ENCODE peak calls at places on chromosomes 16 and 17, in five cellular contexts. B is dorsolateral prefrontal cortex, K is Peyer's patch, D is AG09309, M is fibroblast of lung. W is an unnamed sample.

GRCh38 chr17:22704674-22705073 is 1012.4 kb downstream of the KCNJ18 start:
- DNase-seq in B (no peak), K (no peak), D (no peak), M (no peak), W (no peak)

GRCh38 chr16:87850009-87851006 is 19.0 kb downstream of the SLC7A5 start:
- DNase-seq in B (peak; percentile 64), K (peak; percentile 65), D (no peak), M (peak; percentile 22), W (no peak)

GRCh38 chr17:67008101-67008500 is 36.3 kb upstream of the CACNG1 start:
- DNase-seq in B (no peak), K (no peak), D (no peak), M (no peak), W (no peak)

GRCh38 chr17:82698974-82699442 is 510 bp upstream of the RAB40B start:
- DNase-seq in B (no peak), K (no peak), D (no peak), M (no peak), W (no peak)

GRCh38 chr16:85137323-85138072 is 25.2 kb upstream of the CIBAR2 start:
- DNase-seq in B (peak; percentile 60), K (peak; percentile 47), D (peak; percentile 70), M (peak; percentile 80), W (peak; percentile 87)

GRCh38 chr16:79265701-79266100 is 334.8 kb downstream of the MAF start:
- DNase-seq in B (no peak), K (no peak), D (no peak), M (no peak), W (no peak)

GRCh38 chr16:70331091-70331490 is 15.6 kb upstream of the DDX19A start:
- DNase-seq in B (no peak), K (no peak), D (no peak), M (no peak), W (no peak)

GRCh38 chr16:71883849-71884638 is at the start of gene ZNF821:
- DNase-seq in B (peak; percentile 79), K (peak; percentile 86), D (no peak), M (peak; percentile 75), W (peak; percentile 19)

GRCh38 chr16:89712476-89712805 is 8.3 kb downstream of the VPS9D1 start:
- DNase-seq in B (no peak), K (no peak), D (no peak), M (peak; percentile 17), W (no peak)

GRCh38 chr17:78532922-78533640 is 44.1 kb downstream of the DNAH17 start:
- DNase-seq in B (no peak), K (no peak), D (peak; percentile 48), M (peak; percentile 85), W (no peak)

GRCh38 chr16:1237990-1238389 is 2.5 kb upstream of the TPSAB1 start:
- DNase-seq in B (no peak), K (no peak), D (no peak), M (no peak), W (no peak)

GRCh38 chr16:85153656-85154091 is 41.4 kb upstream of the CIBAR2 start:
- DNase-seq in B (peak; percentile 90), K (no peak), D (no peak), M (no peak), W (no peak)

GRCh38 chr17:17749921-17750320 is 68.7 kb downstream of the RAI1 start:
- DNase-seq in B (peak; percentile 65), K (peak; percentile 70), D (no peak), M (peak; percentile 45), W (peak; percentile 59)

GRCh38 chr17:17752822-17753448 is 71.7 kb downstream of the RAI1 start:
- DNase-seq in B (no peak), K (no peak), D (no peak), M (no peak), W (no peak)

GRCh38 chr17:17750881-17751280 is 69.6 kb downstream of the RAI1 start:
- DNase-seq in B (no peak), K (peak; percentile 69), D (no peak), M (no peak), W (no peak)

GRCh38 chr17:17751489-17751995 is 70.3 kb downstream of the RAI1 start:
- DNase-seq in B (no peak), K (peak; percentile 25), D (no peak), M (no peak), W (no peak)

GRCh38 chr17:17751996-17752821 is 71.0 kb downstream of the RAI1 start:
- DNase-seq in B (peak; percentile 83), K (peak; percentile 97), D (peak; percentile 62), M (peak; percentile 93), W (peak; percentile 67)
- TF ChIP-seq CTCF in B (peak; percentile 37), K (no peak), D (no peak), M (peak; percentile 6), W (peak; percentile 23)

GRCh38 chr16:81936209-81936608 is 75.1 kb downstream of the SDR42E1 start:
- DNase-seq in B (no peak), K (no peak), D (no peak), M (no peak), W (no peak)

GRCh38 chr16:81937305-81938038 is 73.8 kb downstream of the SDR42E1 start:
- DNase-seq in B (no peak), K (no peak), D (no peak), M (peak; percentile 20), W (no peak)

GRCh38 chr16:81939164-81940067 is 71.9 kb downstream of the SDR42E1 start:
- DNase-seq in B (no peak), K (no peak), D (no peak), M (no peak), W (no peak)

GRCh38 chr16:81940781-81941560 is 70.3 kb downstream of the SDR42E1 start:
- DNase-seq in B (no peak), K (no peak), D (peak; percentile 45), M (peak; percentile 87), W (no peak)

DNA sequence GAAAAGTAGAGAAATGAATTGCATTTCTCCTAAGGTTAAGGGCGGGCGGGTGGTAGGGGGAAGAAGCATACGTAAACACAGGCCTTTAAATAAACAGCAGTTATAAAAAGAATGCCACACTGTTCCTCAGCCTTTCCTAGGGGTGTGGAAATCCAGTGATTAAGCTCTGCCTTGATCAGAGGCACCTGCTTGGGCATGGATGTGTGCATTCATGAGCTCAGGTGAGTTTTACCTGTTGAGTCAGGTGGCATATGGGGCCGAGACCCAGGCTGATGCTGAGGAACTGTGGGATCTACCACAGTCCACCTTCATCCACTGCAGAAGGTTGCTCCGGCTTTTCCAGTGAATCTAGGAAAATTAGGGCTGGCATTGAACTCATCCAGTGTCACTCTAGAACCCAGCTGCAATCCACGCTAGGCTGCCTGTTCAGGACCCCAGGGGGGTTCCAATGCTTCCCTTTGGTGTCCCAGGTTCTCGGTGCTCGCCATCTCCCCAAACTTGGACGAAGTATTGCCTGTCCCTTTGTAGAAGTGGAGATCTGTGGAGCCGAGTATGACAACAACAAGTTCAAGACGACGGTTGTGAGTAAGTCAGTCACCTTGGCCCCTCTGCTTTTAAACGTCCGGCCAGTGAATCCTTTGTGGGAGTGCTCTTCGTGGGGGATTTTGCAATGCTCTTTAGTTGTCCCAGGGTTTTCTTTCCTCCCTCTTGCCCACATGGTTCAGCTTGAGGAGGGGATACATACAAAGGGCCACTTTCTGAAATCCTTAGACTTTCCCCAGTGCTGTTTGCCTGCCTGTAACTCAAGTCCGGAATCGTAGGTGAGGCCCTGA is 72.7 kb downstream of the SDR42E1 start:
- DNase-seq in B (no peak), K (no peak), D (no peak), M (no peak), W (no peak)
- H3K4me3 ChIP-seq in B (no peak overlapping the region), K (no peak overlapping the region), D (no peak overlapping the region), M (no peak overlapping the region), W (no peak overlapping the region)

GRCh38 chr16:58882292-58882691 is 148.2 kb upstream of the GOT2 start:
- DNase-seq in B (no peak), K (no peak), D (no peak), M (no peak), W (no peak)
- TF ChIP-seq CTCF in B (no peak), K (no peak), D (no peak), M (no peak), W (no peak)

GRCh38 chr17:41792835-41793748 is 6.6 kb upstream of the JUP start:
- DNase-seq in B (no peak), K (no peak), D (no peak), M (peak; percentile 76), W (no peak)
- H3K4me3 ChIP-seq in B (no peak overlapping the region), K (peak overlapping the region; percentile 42), D (no peak overlapping the region), M (no peak overlapping the region), W (no peak overlapping the region)

DNA sequence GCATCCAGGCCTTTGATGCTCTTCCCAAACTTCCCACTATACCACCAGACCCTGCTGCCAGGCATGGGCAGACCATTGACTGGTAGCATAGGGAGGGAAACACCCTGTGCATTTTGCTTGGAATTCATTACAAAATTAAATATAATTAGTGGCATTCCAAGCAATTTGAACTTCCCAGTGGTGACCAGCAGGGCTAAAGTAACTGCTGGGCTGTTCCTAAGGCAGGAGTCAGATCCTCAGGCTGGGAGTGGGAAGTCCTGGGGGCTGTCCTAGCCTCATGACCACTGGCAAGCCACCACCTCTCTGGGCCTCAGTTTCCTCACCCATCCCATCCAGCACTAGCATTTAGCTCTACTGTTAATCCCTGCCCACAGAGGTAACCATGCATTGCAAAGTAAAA is 3.7 kb downstream of the PRR15L start:
- DNase-seq in B (no peak), K (no peak), D (no peak), M (no peak), W (no peak)
- TF ChIP-seq CTCF in B (no peak), K (no peak), D (no peak), M (no peak), W (no peak)

DNA sequence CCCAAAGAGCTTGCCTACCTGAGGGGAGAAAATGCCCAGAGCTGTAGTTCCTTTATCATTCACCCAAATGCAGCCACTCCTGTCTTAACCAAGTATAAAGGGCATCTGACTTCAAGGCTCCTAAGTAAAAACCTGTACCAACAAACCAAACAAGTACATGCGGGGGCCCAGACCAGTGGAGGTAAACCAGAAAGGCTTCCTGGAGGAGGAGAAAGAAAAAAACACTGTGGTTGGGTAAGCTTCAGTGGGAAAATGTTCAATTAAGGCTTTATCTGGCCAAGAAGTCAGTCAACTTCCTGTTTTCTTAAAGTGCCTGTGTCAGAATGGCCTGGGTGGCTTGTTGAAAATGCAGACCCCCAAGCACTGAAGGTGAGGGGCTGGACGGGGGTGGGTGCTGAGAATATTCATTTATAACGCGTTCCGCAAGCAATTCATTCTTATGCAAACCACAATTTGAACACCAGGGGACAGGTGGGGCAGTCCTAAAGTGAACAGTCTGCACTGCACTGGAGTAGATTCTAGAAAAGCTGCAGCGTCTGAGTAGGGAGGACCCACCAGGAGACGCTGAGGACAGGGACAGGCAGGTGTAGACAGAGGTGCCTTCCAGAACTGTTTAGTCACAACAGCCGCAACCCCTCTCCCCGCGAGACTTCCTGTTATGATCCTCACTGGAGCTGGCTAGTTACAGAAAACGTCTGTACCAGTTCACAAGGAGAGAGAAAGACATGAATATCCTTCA is 467.1 kb downstream of the SOX9 start:
- DNase-seq in B (no peak), K (no peak), D (no peak), M (peak; percentile 68), W (no peak)
- H3K4me3 ChIP-seq in B (peak overlapping the region; percentile 77), K (peak overlapping the region; percentile 86), D (no peak overlapping the region), M (peak overlapping the region; percentile 11), W (no peak overlapping the region)

GRCh38 chr16:11328172-11329079 is 16.8 kb upstream of the RMI2 start:
- DNase-seq in B (no peak), K (peak; percentile 84), D (peak; percentile 80), M (peak; percentile 96), W (peak; percentile 93)
- TF ChIP-seq CTCF in B (no peak), K (no peak), D (no peak), M (no peak), W (no peak)

GRCh38 chr17:42850964-42851363 is at the start of gene AOC3:
- DNase-seq in B (no peak), K (no peak), D (no peak), M (no peak), W (no peak)
- H3K4me3 ChIP-seq in B (no peak within 1 kb of the TSS), K (peak within 1 kb of the TSS; percentile 35), D (no peak within 1 kb of the TSS), M (no peak within 1 kb of the TSS), W (no peak within 1 kb of the TSS)

GRCh38 chr17:7932949-7933348 is 943 bp downstream of the CNTROB start:
- DNase-seq in B (no peak), K (no peak), D (no peak), M (peak; percentile 52), W (peak; percentile 32)
- TF ChIP-seq CTCF in B (no peak), K (no peak), D (peak; percentile 40), M (peak; percentile 31), W (peak; percentile 23)